ENCODE peak calls at places on chromosomes 13 and 19, in seven cellular contexts. One of them, this sample, is unnamed.

GRCh38 chr19:24033962-24034342 is 53.0 kb upstream of the ZNF254 start:
- DNase-seq in tibial nerve: no peak
- DNase-seq in hepatocyte: peak; percentile 73
- DNase-seq in lower lobe of right lung: peak; percentile 72
- DNase-seq in PC-3: peak; percentile 53
- DNase-seq in aorta: peak; percentile 79
- DNase-seq in AG04450: peak; percentile 21
- DNase-seq in this sample: peak; percentile 77

GRCh38 chr13:33018886-33019285 is 2.7 kb downstream of the KL start:
- DNase-seq in AG04450: no peak
- DNase-seq in hepatocyte: no peak
- DNase-seq in lower lobe of right lung: no peak
- DNase-seq in aorta: no peak
- DNase-seq in tibial nerve: no peak
- DNase-seq in PC-3: no peak
- DNase-seq in this sample: no peak

GRCh38 chr13:110113284-110113764 is 193.6 kb downstream of the COL4A1 start:
- DNase-seq in aorta: no peak
- DNase-seq in tibial nerve: no peak
- DNase-seq in hepatocyte: no peak
- DNase-seq in lower lobe of right lung: no peak
- DNase-seq in PC-3: peak; percentile 73
- DNase-seq in AG04450: no peak
- DNase-seq in this sample: no peak

GRCh38 chr19:8973501-8974091 is 36.6 kb downstream of the MUC16 start:
- DNase-seq in hepatocyte: peak; percentile 44
- DNase-seq in tibial nerve: no peak
- DNase-seq in lower lobe of right lung: no peak
- DNase-seq in PC-3: peak; percentile 66
- DNase-seq in AG04450: no peak
- DNase-seq in aorta: no peak
- DNase-seq in this sample: no peak

GRCh38 chr13:81540777-81541176 is 1199.9 kb upstream of the SPRY2 start:
- DNase-seq in AG04450: no peak
- DNase-seq in aorta: no peak
- DNase-seq in tibial nerve: no peak
- DNase-seq in hepatocyte: peak; percentile 45
- DNase-seq in lower lobe of right lung: no peak
- DNase-seq in PC-3: peak; percentile 3
- DNase-seq in this sample: no peak

GRCh38 chr13:59119475-59119874 is 1044.3 kb downstream of the DIAPH3 start:
- DNase-seq in AG04450: no peak
- DNase-seq in lower lobe of right lung: no peak
- DNase-seq in PC-3: no peak
- DNase-seq in aorta: no peak
- DNase-seq in hepatocyte: no peak
- DNase-seq in tibial nerve: no peak
- DNase-seq in this sample: peak; percentile 24

GRCh38 chr19:1259206-1259872 is 9.8 kb upstream of the CIRBP start:
- DNase-seq in lower lobe of right lung: peak; percentile 88
- DNase-seq in AG04450: no peak
- DNase-seq in tibial nerve: peak; percentile 43
- DNase-seq in PC-3: peak; percentile 38
- DNase-seq in aorta: no peak
- DNase-seq in hepatocyte: peak; percentile 87
- DNase-seq in this sample: peak; percentile 62

GRCh38 chr13:45349438-45349837 is 8.5 kb upstream of the TPT1 start:
- DNase-seq in hepatocyte: no peak
- DNase-seq in tibial nerve: no peak
- DNase-seq in lower lobe of right lung: no peak
- DNase-seq in PC-3: no peak
- DNase-seq in AG04450: no peak
- DNase-seq in aorta: no peak
- DNase-seq in this sample: no peak

GRCh38 chr19:29702958-29703320 is 12.1 kb downstream of the C19orf12 start:
- DNase-seq in hepatocyte: no peak
- DNase-seq in aorta: peak; percentile 37
- DNase-seq in lower lobe of right lung: no peak
- DNase-seq in PC-3: no peak
- DNase-seq in AG04450: no peak
- DNase-seq in tibial nerve: no peak
- DNase-seq in this sample: no peak

GRCh38 chr13:34201050-34201913 is 383.3 kb downstream of the RFC3 start:
- DNase-seq in tibial nerve: no peak
- DNase-seq in PC-3: peak; percentile 83
- DNase-seq in aorta: no peak
- DNase-seq in hepatocyte: peak; percentile 30
- DNase-seq in AG04450: peak; percentile 7
- DNase-seq in lower lobe of right lung: no peak
- DNase-seq in this sample: no peak

GRCh38 chr13:70729369-70729768 is 621.1 kb upstream of the KLHL1 start:
- DNase-seq in lower lobe of right lung: no peak
- DNase-seq in hepatocyte: no peak
- DNase-seq in PC-3: no peak
- DNase-seq in tibial nerve: no peak
- DNase-seq in aorta: no peak
- DNase-seq in AG04450: no peak
- DNase-seq in this sample: no peak

GRCh38 chr13:51317262-51317661 is 22.2 kb upstream of the SERPINE3 start:
- DNase-seq in PC-3: peak; percentile 76
- DNase-seq in lower lobe of right lung: no peak
- DNase-seq in AG04450: no peak
- DNase-seq in tibial nerve: no peak
- DNase-seq in hepatocyte: no peak
- DNase-seq in aorta: no peak
- DNase-seq in this sample: peak; percentile 42

GRCh38 chr19:53511933-53512374 is 26.0 kb upstream of the ZNF331 start:
- DNase-seq in PC-3: peak; percentile 63
- DNase-seq in lower lobe of right lung: peak; percentile 72
- DNase-seq in hepatocyte: peak; percentile 83
- DNase-seq in AG04450: peak; percentile 16
- DNase-seq in aorta: peak; percentile 82
- DNase-seq in tibial nerve: peak; percentile 29
- DNase-seq in this sample: peak; percentile 57

GRCh38 chr13:77918391-77919261 is at the start of gene EDNRB:
- DNase-seq in tibial nerve: peak; percentile 28
- DNase-seq in PC-3: no peak
- DNase-seq in lower lobe of right lung: peak; percentile 62
- DNase-seq in hepatocyte: peak; percentile 46
- DNase-seq in aorta: peak; percentile 79
- DNase-seq in AG04450: no peak
- DNase-seq in this sample: peak; percentile 66

GRCh38 chr13:50396001-50396400 is 380.8 kb downstream of the KCNRG start:
- DNase-seq in aorta: no peak
- DNase-seq in lower lobe of right lung: no peak
- DNase-seq in hepatocyte: no peak
- DNase-seq in PC-3: no peak
- DNase-seq in tibial nerve: no peak
- DNase-seq in AG04450: no peak
- DNase-seq in this sample: no peak

GRCh38 chr19:37513397-37513796 is 6.7 kb downstream of the ZNF793 start:
- DNase-seq in PC-3: no peak
- DNase-seq in lower lobe of right lung: no peak
- DNase-seq in AG04450: no peak
- DNase-seq in tibial nerve: no peak
- DNase-seq in aorta: no peak
- DNase-seq in hepatocyte: no peak
- DNase-seq in this sample: no peak

GRCh38 chr13:76848596-76848995 is 37.6 kb downstream of the KCTD12 start:
- DNase-seq in PC-3: no peak
- DNase-seq in tibial nerve: no peak
- DNase-seq in lower lobe of right lung: peak; percentile 52
- DNase-seq in aorta: no peak
- DNase-seq in AG04450: no peak
- DNase-seq in hepatocyte: no peak
- DNase-seq in this sample: no peak

GRCh38 chr13:110297011-110297410 is 9.9 kb downstream of the COL4A1 start:
- DNase-seq in PC-3: no peak
- DNase-seq in lower lobe of right lung: no peak
- DNase-seq in aorta: no peak
- DNase-seq in hepatocyte: no peak
- DNase-seq in AG04450: no peak
- DNase-seq in tibial nerve: no peak
- DNase-seq in this sample: no peak

GRCh38 chr13:26531751-26532150 is 25.7 kb upstream of the WASF3 start:
- DNase-seq in tibial nerve: no peak
- DNase-seq in hepatocyte: no peak
- DNase-seq in aorta: no peak
- DNase-seq in AG04450: no peak
- DNase-seq in PC-3: no peak
- DNase-seq in lower lobe of right lung: no peak
- DNase-seq in this sample: no peak

GRCh38 chr19:10285393-10285792 is 1.4 kb upstream of the ICAM4 start:
- DNase-seq in hepatocyte: no peak
- DNase-seq in aorta: no peak
- DNase-seq in tibial nerve: no peak
- DNase-seq in PC-3: no peak
- DNase-seq in lower lobe of right lung: no peak
- DNase-seq in AG04450: no peak
- DNase-seq in this sample: no peak

GRCh38 chr19:10279737-10280442 is 6.9 kb upstream of the ICAM4 start:
- DNase-seq in AG04450: no peak
- DNase-seq in tibial nerve: no peak
- DNase-seq in hepatocyte: no peak
- DNase-seq in aorta: no peak
- DNase-seq in lower lobe of right lung: no peak
- DNase-seq in PC-3: no peak
- DNase-seq in this sample: no peak

GRCh38 chr19:10283786-10284540 is 2.8 kb upstream of the ICAM4 start:
- DNase-seq in lower lobe of right lung: no peak
- DNase-seq in aorta: no peak
- DNase-seq in hepatocyte: no peak
- DNase-seq in PC-3: no peak
- DNase-seq in tibial nerve: no peak
- DNase-seq in AG04450: no peak
- DNase-seq in this sample: no peak

GRCh38 chr19:10284641-10285278 is 2.0 kb upstream of the ICAM4 start:
- DNase-seq in aorta: no peak
- DNase-seq in tibial nerve: no peak
- DNase-seq in lower lobe of right lung: no peak
- DNase-seq in PC-3: no peak
- DNase-seq in AG04450: no peak
- DNase-seq in hepatocyte: no peak
- DNase-seq in this sample: no peak

GRCh38 chr19:10283301-10283733 is 3.4 kb upstream of the ICAM4 start:
- DNase-seq in aorta: no peak
- DNase-seq in tibial nerve: no peak
- DNase-seq in hepatocyte: peak; percentile 14
- DNase-seq in AG04450: no peak
- DNase-seq in lower lobe of right lung: peak; percentile 80
- DNase-seq in PC-3: peak; percentile 59
- DNase-seq in this sample: no peak
- H3K4me3 ChIP-seq in aorta: no peak overlapping the region
- H3K4me3 ChIP-seq in tibial nerve: no peak overlapping the region
- H3K4me3 ChIP-seq in hepatocyte: no peak overlapping the region
- H3K4me3 ChIP-seq in AG04450: no peak overlapping the region
- H3K4me3 ChIP-seq in lower lobe of right lung: peak overlapping the region; percentile 35
- H3K4me3 ChIP-seq in PC-3: no peak overlapping the region
- H3K4me3 ChIP-seq in this sample: no peak overlapping the region

GRCh38 chr19:11420429-11420893 is 1.3 kb upstream of the RGL3 start:
- DNase-seq in PC-3: no peak
- DNase-seq in tibial nerve: no peak
- DNase-seq in AG04450: no peak
- DNase-seq in hepatocyte: peak; percentile 66
- DNase-seq in aorta: peak; percentile 85
- DNase-seq in lower lobe of right lung: no peak
- DNase-seq in this sample: no peak

GRCh38 chr19:11420894-11421606 is 1.9 kb upstream of the RGL3 start:
- DNase-seq in lower lobe of right lung: no peak
- DNase-seq in AG04450: no peak
- DNase-seq in tibial nerve: no peak
- DNase-seq in hepatocyte: peak; percentile 28
- DNase-seq in aorta: no peak
- DNase-seq in PC-3: no peak
- DNase-seq in this sample: no peak

GRCh38 chr19:11416346-11417052 is 2.6 kb downstream of the RGL3 start:
- DNase-seq in PC-3: no peak
- DNase-seq in AG04450: no peak
- DNase-seq in lower lobe of right lung: no peak
- DNase-seq in hepatocyte: no peak
- DNase-seq in aorta: no peak
- DNase-seq in tibial nerve: no peak
- DNase-seq in this sample: no peak

GRCh38 chr19:11418166-11418517 is 972 bp downstream of the RGL3 start:
- DNase-seq in hepatocyte: no peak
- DNase-seq in aorta: no peak
- DNase-seq in AG04450: no peak
- DNase-seq in lower lobe of right lung: no peak
- DNase-seq in PC-3: no peak
- DNase-seq in tibial nerve: no peak
- DNase-seq in this sample: no peak

GRCh38 chr19:11418518-11419506 is at the start of gene RGL3:
- DNase-seq in hepatocyte: peak; percentile 83
- DNase-seq in tibial nerve: no peak
- DNase-seq in lower lobe of right lung: peak; percentile 67
- DNase-seq in AG04450: no peak
- DNase-seq in aorta: peak; percentile 91
- DNase-seq in PC-3: peak; percentile 33
- DNase-seq in this sample: no peak
- H3K27ac ChIP-seq in hepatocyte: peak within 1 kb of the TSS; percentile 91
- H3K27ac ChIP-seq in tibial nerve: no peak within 1 kb of the TSS
- H3K27ac ChIP-seq in lower lobe of right lung: peak within 1 kb of the TSS; percentile 76
- H3K27ac ChIP-seq in AG04450: no peak within 1 kb of the TSS
- H3K27ac ChIP-seq in aorta: no peak within 1 kb of the TSS
- H3K27ac ChIP-seq in PC-3: no peak within 1 kb of the TSS
- H3K27ac ChIP-seq in this sample: no peak within 1 kb of the TSS

GRCh38 chr13:100827489-100828000 is 152.9 kb upstream of the TMTC4 start:
- DNase-seq in lower lobe of right lung: no peak
- DNase-seq in hepatocyte: no peak
- DNase-seq in aorta: no peak
- DNase-seq in PC-3: peak; percentile 6
- DNase-seq in AG04450: no peak
- DNase-seq in tibial nerve: no peak
- DNase-seq in this sample: no peak
- H3K4me3 ChIP-seq in lower lobe of right lung: no peak overlapping the region
- H3K4me3 ChIP-seq in hepatocyte: no peak overlapping the region
- H3K4me3 ChIP-seq in aorta: no peak overlapping the region
- H3K4me3 ChIP-seq in PC-3: no peak overlapping the region
- H3K4me3 ChIP-seq in AG04450: no peak overlapping the region
- H3K4me3 ChIP-seq in tibial nerve: no peak overlapping the region
- H3K4me3 ChIP-seq in this sample: no peak overlapping the region

DNA sequence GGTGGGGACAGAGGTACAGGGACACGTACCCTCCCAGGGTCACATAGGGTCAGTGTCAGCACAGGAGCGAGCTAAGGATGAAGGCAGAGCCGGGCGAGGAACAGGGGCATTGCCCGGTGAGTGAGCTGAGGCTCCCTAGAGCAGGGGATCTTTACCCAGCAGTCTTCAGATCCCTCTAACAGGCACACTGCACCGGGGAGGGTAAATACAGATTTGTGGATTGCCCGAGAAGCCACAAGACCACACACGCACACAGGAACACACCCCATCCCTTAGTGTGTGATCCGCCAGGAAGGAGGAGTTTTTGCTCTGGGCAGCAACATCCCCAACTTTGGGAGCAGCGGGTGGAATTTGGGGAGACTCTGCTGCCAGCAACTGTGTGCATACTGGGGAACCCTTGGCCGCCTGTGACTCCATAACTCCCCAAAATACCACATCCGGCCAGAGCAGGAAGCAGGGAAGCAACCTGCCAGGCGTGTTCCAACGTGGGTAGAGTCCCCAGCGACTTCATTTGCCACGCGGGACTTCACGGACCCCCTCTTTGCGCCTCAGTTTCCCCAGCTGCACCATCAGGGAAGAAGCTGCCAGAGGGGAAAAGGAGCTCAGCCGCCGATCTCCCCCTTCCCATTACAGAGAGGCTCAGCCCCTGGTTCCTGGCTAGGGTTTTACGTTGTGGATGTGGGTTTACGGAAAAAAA is 5.9 kb upstream of the TLE2 start:
- DNase-seq in AG04450: no peak
- DNase-seq in PC-3: no peak
- DNase-seq in tibial nerve: no peak
- DNase-seq in aorta: no peak
- DNase-seq in hepatocyte: peak; percentile 62
- DNase-seq in lower lobe of right lung: peak; percentile 60
- DNase-seq in this sample: no peak
- H3K27ac ChIP-seq in AG04450: peak overlapping the region; percentile 31
- H3K27ac ChIP-seq in PC-3: peak overlapping the region; percentile 55
- H3K27ac ChIP-seq in tibial nerve: peak overlapping the region; percentile 76
- H3K27ac ChIP-seq in aorta: no peak overlapping the region
- H3K27ac ChIP-seq in hepatocyte: peak overlapping the region; percentile 85
- H3K27ac ChIP-seq in lower lobe of right lung: peak overlapping the region; percentile 90
- H3K27ac ChIP-seq in this sample: peak overlapping the region; percentile 18